ENCODE peak calls at places on chromosomes 16 and 17, in four cellular contexts. One of them, this sample, is unnamed.

GRCh38 chr16:995087-995486 is 13.5 kb downstream of the SOX8 start:
- DNase-seq in fibroblast of lung: peak
- DNase-seq in uterus: no peak
- DNase-seq in psoas muscle: no peak
- DNase-seq in this sample: no peak

GRCh38 chr17:60139438-60140285 is 10.1 kb upstream of the CA4 start:
- DNase-seq in psoas muscle: peak
- DNase-seq in uterus: peak
- DNase-seq in fibroblast of lung: peak
- DNase-seq in this sample: peak

GRCh38 chr17:59746849-59747445 is 39.5 kb downstream of the VMP1 start:
- DNase-seq in uterus: no peak
- DNase-seq in fibroblast of lung: peak
- DNase-seq in psoas muscle: no peak
- DNase-seq in this sample: no peak

GRCh38 chr16:56600398-56600999 is 7.9 kb upstream of the MT2A start:
- DNase-seq in uterus: peak
- DNase-seq in psoas muscle: peak
- DNase-seq in fibroblast of lung: peak
- DNase-seq in this sample: peak

GRCh38 chr17:81256616-81257015 is 17.5 kb downstream of the NDUFAF8 start:
- DNase-seq in uterus: no peak
- DNase-seq in fibroblast of lung: peak
- DNase-seq in psoas muscle: no peak
- DNase-seq in this sample: peak

GRCh38 chr17:64964796-64965195 is 45.5 kb upstream of the LRRC37A3 start:
- DNase-seq in uterus: no peak
- DNase-seq in fibroblast of lung: no peak
- DNase-seq in psoas muscle: no peak
- DNase-seq in this sample: no peak

GRCh38 chr17:42525221-42525620 is 10.8 kb upstream of the NAGLU start:
- DNase-seq in psoas muscle: no peak
- DNase-seq in uterus: no peak
- DNase-seq in fibroblast of lung: no peak
- DNase-seq in this sample: no peak

GRCh38 chr17:1943432-1943802 is 81.7 kb downstream of the RTN4RL1 start:
- DNase-seq in fibroblast of lung: no peak
- DNase-seq in psoas muscle: no peak
- DNase-seq in uterus: no peak
- DNase-seq in this sample: no peak

GRCh38 chr17:2238432-2239169 is 65.0 kb downstream of the SMG6 start:
- DNase-seq in psoas muscle: peak
- DNase-seq in uterus: peak
- DNase-seq in fibroblast of lung: no peak
- DNase-seq in this sample: peak

GRCh38 chr17:353213-353837 is 718 bp upstream of the RPH3AL start:
- DNase-seq in fibroblast of lung: no peak
- DNase-seq in psoas muscle: no peak
- DNase-seq in uterus: no peak
- DNase-seq in this sample: no peak

GRCh38 chr17:19284005-19284959 is 47.1 kb downstream of the EPN2 start:
- DNase-seq in fibroblast of lung: no peak
- DNase-seq in psoas muscle: no peak
- DNase-seq in uterus: no peak
- DNase-seq in this sample: no peak

GRCh38 chr17:70099884-70100283 is 24.9 kb downstream of the KCNJ16 start:
- DNase-seq in psoas muscle: no peak
- DNase-seq in uterus: no peak
- DNase-seq in fibroblast of lung: no peak
- DNase-seq in this sample: no peak

GRCh38 chr17:40415390-40415789 is 2.3 kb downstream of the TOP2A start:
- DNase-seq in fibroblast of lung: peak
- DNase-seq in psoas muscle: no peak
- DNase-seq in uterus: no peak
- DNase-seq in this sample: peak

DNA sequence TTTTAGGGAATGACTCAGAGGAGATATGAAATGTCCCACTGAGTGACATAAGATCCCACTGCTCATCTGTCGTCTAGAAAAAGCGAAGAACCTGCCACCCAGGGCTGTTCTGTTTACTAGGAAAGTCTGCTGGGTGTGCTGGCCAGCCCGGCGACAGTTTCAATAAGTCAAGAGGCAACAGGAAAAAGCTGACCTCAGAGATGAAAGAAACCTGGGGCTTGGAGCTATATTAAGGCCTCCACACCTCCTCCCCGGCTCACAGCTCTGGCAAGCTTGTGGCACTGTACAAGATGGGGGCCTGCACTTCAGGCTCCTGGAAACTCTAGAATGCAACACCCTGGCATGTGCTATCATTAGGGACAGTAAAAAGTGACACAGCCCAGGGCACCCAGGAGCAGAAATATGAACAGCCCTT is 10.6 kb downstream of the ZFHX3 start:
- DNase-seq in fibroblast of lung: no peak
- DNase-seq in uterus: peak
- DNase-seq in psoas muscle: peak
- DNase-seq in this sample: no peak
- H3K4me3 ChIP-seq in fibroblast of lung: no peak
- H3K4me3 ChIP-seq in uterus: no peak
- H3K4me3 ChIP-seq in psoas muscle: no peak
- H3K4me3 ChIP-seq in this sample: no peak

DNA sequence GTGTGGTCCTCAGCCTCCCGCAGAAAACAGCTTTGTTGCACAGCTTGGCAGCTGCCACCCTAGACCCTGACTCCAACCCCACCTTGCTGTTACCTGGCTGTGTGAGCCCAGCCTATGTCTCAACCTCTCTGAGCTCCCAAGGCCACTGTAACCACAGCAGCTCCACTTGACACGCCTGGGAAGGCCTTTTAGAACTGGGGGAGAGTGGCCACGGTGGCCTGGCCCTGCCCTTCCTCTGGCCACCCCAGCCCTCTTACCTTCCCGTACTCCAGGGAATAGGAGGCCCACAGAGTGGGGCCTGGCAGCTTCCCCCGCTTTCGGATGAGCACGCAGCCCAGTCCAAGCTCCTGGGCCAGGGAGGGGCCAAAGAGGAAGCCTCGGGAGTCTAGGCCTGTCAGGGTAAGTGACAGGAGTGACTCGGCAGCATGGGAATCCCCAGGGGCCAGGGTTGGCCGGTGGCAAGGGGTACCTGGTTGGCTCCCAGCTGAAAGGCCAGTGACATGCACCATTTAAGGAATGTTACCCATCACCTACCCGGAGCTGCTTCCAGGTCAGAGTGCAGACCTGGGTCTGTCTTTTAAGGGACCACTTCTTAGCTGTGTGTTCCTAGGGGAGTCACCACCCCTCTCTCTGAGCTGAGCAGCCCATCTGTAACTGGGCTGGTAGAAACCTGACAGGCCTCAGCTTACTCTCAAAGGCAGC is 1.4 kb downstream of the APRT start:
- DNase-seq in fibroblast of lung: no peak
- DNase-seq in psoas muscle: peak
- DNase-seq in uterus: no peak
- DNase-seq in this sample: no peak
- H3K4me3 ChIP-seq in fibroblast of lung: peak
- H3K4me3 ChIP-seq in psoas muscle: peak
- H3K4me3 ChIP-seq in uterus: peak
- H3K4me3 ChIP-seq in this sample: peak

GRCh38 chr17:49815761-49816281 is 27.3 kb downstream of the KAT7 start:
- DNase-seq in fibroblast of lung: no peak
- DNase-seq in uterus: no peak
- DNase-seq in psoas muscle: no peak
- DNase-seq in this sample: no peak
- H3K4me3 ChIP-seq in fibroblast of lung: no peak
- H3K4me3 ChIP-seq in uterus: no peak
- H3K4me3 ChIP-seq in psoas muscle: no peak
- H3K4me3 ChIP-seq in this sample: no peak

DNA sequence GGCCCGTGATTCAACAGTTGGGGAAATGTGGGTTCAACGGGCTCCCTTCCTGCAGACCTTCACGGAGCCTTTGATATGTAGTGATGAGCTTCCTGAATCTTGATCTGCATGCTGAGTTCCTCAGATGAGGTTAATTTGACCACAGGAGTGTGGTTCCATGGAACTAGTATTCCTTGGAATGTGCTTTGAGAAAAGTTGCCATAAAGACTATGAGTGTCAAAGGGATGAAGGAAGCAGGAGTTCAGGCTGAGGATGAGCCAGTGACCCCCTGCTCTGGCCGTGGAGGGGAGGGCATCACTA is 229.2 kb downstream of the MSI2 start:
- DNase-seq in fibroblast of lung: no peak
- DNase-seq in psoas muscle: no peak
- DNase-seq in uterus: no peak
- DNase-seq in this sample: no peak
- H3K4me3 ChIP-seq in fibroblast of lung: no peak
- H3K4me3 ChIP-seq in psoas muscle: no peak
- H3K4me3 ChIP-seq in uterus: no peak
- H3K4me3 ChIP-seq in this sample: no peak

GRCh38 chr16:14310519-14310991 is 239.4 kb downstream of the MRTFB start:
- DNase-seq in psoas muscle: peak
- DNase-seq in uterus: no peak
- DNase-seq in fibroblast of lung: peak
- DNase-seq in this sample: no peak
- H3K4me3 ChIP-seq in psoas muscle: peak
- H3K4me3 ChIP-seq in uterus: peak
- H3K4me3 ChIP-seq in fibroblast of lung: no peak
- H3K4me3 ChIP-seq in this sample: no peak

GRCh38 chr17:66507103-66507923 is 204.9 kb downstream of the PRKCA start:
- DNase-seq in uterus: peak
- DNase-seq in psoas muscle: no peak
- DNase-seq in fibroblast of lung: peak
- DNase-seq in this sample: peak

GRCh38 chr17:66507982-66508760 is 205.8 kb downstream of the PRKCA start:
- DNase-seq in uterus: no peak
- DNase-seq in psoas muscle: no peak
- DNase-seq in fibroblast of lung: peak
- DNase-seq in this sample: no peak

GRCh38 chr17:66511125-66511524 is 208.7 kb downstream of the PRKCA start:
- DNase-seq in uterus: no peak
- DNase-seq in fibroblast of lung: no peak
- DNase-seq in psoas muscle: no peak
- DNase-seq in this sample: no peak

GRCh38 chr17:66509913-66510312 is 207.5 kb downstream of the PRKCA start:
- DNase-seq in uterus: no peak
- DNase-seq in psoas muscle: no peak
- DNase-seq in fibroblast of lung: no peak
- DNase-seq in this sample: no peak

DNA sequence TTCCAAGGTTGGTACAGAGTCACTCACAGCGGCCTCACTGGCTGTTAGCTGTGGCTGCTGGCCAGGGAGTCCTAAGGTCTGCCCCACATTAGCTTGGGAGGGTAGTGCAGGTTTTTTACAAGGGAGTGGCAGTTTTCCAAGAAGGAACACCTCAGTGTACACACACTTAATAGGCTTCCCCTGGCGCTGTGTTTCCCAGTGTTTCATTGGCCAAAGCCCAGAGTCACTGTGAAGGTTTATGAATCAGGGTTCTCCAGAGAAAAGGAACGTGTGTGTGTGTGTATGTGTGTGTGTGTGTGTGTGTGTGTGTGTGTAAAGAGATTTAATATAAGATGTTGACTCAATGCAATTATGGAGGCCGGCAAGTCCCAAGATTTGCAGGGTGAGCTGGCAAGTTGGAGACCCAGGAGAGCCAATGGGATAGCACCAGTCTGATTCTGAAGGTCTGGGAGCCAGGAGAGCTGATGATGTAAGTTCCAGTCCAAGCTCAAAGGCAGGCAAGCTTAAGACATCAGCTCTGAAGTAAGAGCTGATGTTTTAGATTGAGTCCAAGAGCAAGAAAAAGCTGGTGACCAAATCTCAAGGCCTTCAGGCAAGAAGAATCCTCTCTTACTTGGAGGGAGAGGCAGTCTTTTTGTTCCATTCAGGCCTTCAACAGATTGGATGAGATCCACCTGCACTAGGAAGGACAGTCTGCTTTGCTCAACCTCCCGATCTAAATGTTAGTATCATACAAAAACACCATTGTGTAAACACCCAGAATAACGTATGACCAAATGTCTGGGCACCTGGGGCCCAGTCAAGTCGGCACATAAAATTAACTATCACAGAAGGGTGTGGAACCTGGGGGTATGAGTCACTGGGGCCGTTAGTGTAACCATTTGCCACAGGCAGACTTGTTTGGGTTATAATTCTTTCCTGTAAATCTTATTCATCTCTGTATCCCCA is 206.8 kb downstream of the PRKCA start:
- DNase-seq in psoas muscle: no peak
- DNase-seq in fibroblast of lung: peak
- DNase-seq in uterus: no peak
- DNase-seq in this sample: peak
- H3K4me3 ChIP-seq in psoas muscle: no peak
- H3K4me3 ChIP-seq in fibroblast of lung: no peak
- H3K4me3 ChIP-seq in uterus: no peak
- H3K4me3 ChIP-seq in this sample: no peak

GRCh38 chr17:15258113-15258512 is 7.0 kb downstream of the PMP22 start:
- DNase-seq in psoas muscle: no peak
- DNase-seq in uterus: no peak
- DNase-seq in fibroblast of lung: no peak
- DNase-seq in this sample: no peak
- H3K4me3 ChIP-seq in psoas muscle: peak
- H3K4me3 ChIP-seq in uterus: no peak
- H3K4me3 ChIP-seq in fibroblast of lung: no peak
- H3K4me3 ChIP-seq in this sample: no peak

DNA sequence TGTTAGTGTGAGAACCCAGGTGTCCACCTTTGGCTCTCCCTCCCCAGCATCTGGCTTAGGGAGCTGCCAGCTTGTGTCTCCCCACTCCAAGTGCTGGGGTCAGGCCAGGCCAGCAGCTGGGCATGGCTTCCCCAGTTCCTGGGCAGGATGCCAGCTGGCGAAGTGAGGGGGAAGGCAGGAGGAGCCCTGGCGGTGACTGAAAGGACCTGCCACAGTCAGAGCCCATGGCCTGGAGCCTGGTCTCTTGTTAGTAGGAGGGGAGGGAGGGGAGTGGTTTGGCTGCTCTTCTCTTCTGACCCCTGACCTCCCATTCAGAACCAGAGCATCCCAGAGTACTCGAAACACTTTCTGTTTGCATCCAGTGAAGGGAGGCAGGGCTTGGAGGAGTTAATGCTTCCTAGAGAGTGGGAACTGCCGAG is 586 bp downstream of the CHD3 start:
- DNase-seq in psoas muscle: peak
- DNase-seq in fibroblast of lung: peak
- DNase-seq in uterus: peak
- DNase-seq in this sample: peak
- H3K4me3 ChIP-seq in psoas muscle: peak
- H3K4me3 ChIP-seq in fibroblast of lung: peak
- H3K4me3 ChIP-seq in uterus: no peak
- H3K4me3 ChIP-seq in this sample: no peak